ENCODE peak calls at places on chromosomes 6 and 20, in six cellular contexts. B, J, Q, U, R and F are unnamed samples. For H3K9me3, the result is how much of the 10 kb centered on the place peaks cover.

GRCh38 chr6:116251568-116252384 is 2.1 kb downstream of the TSPYL4 start:
- DNase-seq in R (no peak), J (no peak), Q (no peak), U (no peak), B (no peak), F (no peak)

GRCh38 chr6:4829089-4829488 is 52.9 kb downstream of the CDYL start:
- DNase-seq in U (no peak), J (no peak), Q (no peak), R (no peak), B (no peak), F (no peak)

GRCh38 chr6:140758169-140758877 is 1374.4 kb upstream of the GJE1 start:
- DNase-seq in J (no peak), U (no peak), B (no peak), Q (no peak), R (no peak), F (no peak)

GRCh38 chr20:46779831-46780230 is 70.4 kb downstream of the SLC2A10 start:
- DNase-seq in R (no peak), U (no peak), B (no peak), J (no peak), Q (no peak), F (no peak)

GRCh38 chr20:21303872-21304586 is 898 bp downstream of the XRN2 start:
- DNase-seq in Q (no peak), B (no peak), J (no peak), R (no peak), U (no peak), F (no peak)

GRCh38 chr20:59242714-59243626 is 57.4 kb upstream of the EDN3 start:
- DNase-seq in R (no peak), U (no peak), B (no peak), Q (no peak), J (no peak), F (no peak)

GRCh38 chr6:73637404-73637803 is 16.4 kb downstream of the SLC17A5 start:
- DNase-seq in Q (no peak), U (no peak), R (no peak), J (no peak), B (no peak), F (no peak)

GRCh38 chr20:58048096-58048702 is 180.3 kb downstream of the ANKRD60 start:
- DNase-seq in J (no peak), Q (peak), U (no peak), B (no peak), R (peak), F (no peak)

GRCh38 chr20:15965165-15965564 is 608.1 kb downstream of the KIF16B start:
- DNase-seq in U (no peak), R (no peak), B (no peak), J (no peak), Q (no peak), F (no peak)

GRCh38 chr6:26536571-26537159 is 1.5 kb upstream of the HMGN4 start:
- DNase-seq in R (peak), B (no peak), U (peak), Q (no peak), J (peak), F (peak)

GRCh38 chr6:2989332-2990178 is 10.1 kb upstream of the NQO2 start:
- DNase-seq in U (peak), J (peak), Q (no peak), B (peak), R (peak), F (peak)

GRCh38 chr20:57316795-57317201 is 12.8 kb upstream of the SPO11 start:
- DNase-seq in B (no peak), U (no peak), R (no peak), J (no peak), Q (no peak), F (no peak)

GRCh38 chr20:17461941-17462340 is 69.2 kb downstream of the BFSP1 start:
- DNase-seq in J (no peak), B (no peak), R (no peak), Q (no peak), U (no peak), F (no peak)
- H3K4me3 ChIP-seq in J (no peak), B (no peak), R (no peak), Q (no peak), U (no peak), F (no peak)

GRCh38 chr20:56222945-56223344 is 25.6 kb upstream of the MC3R start:
- DNase-seq in Q (no peak), U (no peak), B (no peak), J (no peak), R (no peak), F (no peak)
- H3K9me3 ChIP-seq in Q (under half), U (under half), B (under half), J (under half), R (under half), F (under half)

GRCh38 chr20:36541227-36542018 is at the start of gene MYL9:
- DNase-seq in U (no peak), J (no peak), R (no peak), Q (no peak), B (peak), F (no peak)
- H3K4me3 ChIP-seq in U (no peak), J (no peak), R (no peak), Q (peak), B (peak), F (no peak)

GRCh38 chr6:71808865-71809264 is 77.5 kb upstream of the RIMS1 start:
- DNase-seq in R (no peak), Q (no peak), J (no peak), U (no peak), B (no peak), F (no peak)

DNA sequence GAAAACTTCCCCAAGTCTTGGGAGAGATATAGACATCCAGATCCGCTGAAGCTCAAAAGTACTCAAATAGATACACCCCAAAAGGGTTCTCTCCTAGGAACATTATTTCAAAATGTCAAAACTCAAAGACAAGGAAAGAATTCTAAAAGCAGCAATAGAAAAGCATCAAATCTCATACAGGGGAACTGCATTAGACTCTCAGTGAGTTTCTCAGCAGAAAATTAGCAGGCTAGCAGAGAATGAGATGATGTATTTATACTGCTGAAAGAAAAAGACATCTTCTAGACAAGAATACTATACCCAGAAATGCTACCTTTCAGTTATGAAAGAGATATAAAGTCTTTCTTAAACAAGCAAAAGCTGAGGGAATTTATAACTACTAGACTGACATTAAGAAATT is 75.5 kb upstream of the RIMS1 start:
- DNase-seq in Q (no peak), R (no peak), J (no peak), U (no peak), B (no peak), F (no peak)
- H3K9me3 ChIP-seq in Q (under half), R (under half), J (under half), U (under half), B (under half), F (under half)

DNA sequence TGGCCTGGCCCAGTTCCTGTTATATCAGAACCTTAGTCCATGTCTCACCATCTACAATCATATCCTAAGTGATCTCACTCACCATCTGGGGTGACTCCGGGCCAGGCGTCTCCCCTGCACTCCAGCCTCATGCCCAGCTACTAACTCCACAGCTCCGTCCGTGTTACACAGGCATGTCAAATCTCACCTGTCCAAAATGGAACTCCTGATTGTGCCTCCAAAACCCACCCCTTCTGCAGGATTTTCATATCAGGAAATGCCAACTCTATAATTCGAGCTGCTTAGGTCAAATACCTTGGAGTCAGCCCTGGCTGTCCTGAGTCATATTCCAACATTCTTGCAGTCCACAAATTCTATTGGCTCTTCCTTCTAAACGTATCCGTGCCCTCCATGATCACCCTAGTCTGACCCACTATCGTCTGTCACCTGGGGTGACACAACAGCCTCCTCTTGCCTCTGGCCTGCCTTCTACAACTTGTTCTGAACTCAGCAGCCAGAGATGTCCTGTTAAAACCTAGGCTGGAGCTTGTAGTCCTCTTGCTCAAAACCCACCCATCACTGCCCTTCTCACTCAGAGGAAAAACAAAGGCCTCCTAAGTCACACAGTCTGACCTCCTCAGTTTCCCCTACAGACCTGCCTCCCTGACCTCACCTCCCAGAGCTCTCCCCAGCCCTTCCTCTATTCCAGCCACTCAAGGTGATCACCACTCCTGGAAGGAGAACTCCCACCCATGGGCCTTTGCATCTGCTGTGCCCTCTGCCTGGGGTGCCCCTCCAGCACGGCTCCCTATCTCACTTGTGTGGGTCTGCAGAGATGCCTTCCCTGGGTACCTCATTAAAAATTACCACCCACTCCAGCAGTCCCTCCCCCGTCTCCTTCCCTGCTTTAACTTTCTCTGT is 85.3 kb upstream of the SIRPA start:
- DNase-seq in R (no peak), J (no peak), U (no peak), B (no peak), Q (peak), F (no peak)
- H3K4me3 ChIP-seq in R (no peak), J (no peak), U (no peak), B (no peak), Q (peak), F (no peak)

GRCh38 chr6:145729887-145730286 is 5.4 kb downstream of the EPM2A start:
- DNase-seq in B (no peak), R (no peak), Q (no peak), J (no peak), U (no peak), F (no peak)

GRCh38 chr6:145732788-145733187 is 2.5 kb downstream of the EPM2A start:
- DNase-seq in J (no peak), Q (no peak), U (no peak), B (no peak), R (no peak), F (no peak)

GRCh38 chr6:145731432-145731831 is 3.9 kb downstream of the EPM2A start:
- DNase-seq in R (no peak), Q (no peak), J (no peak), U (no peak), B (no peak), F (no peak)

GRCh38 chr6:145727817-145728388 is 7.4 kb downstream of the EPM2A start:
- DNase-seq in J (no peak), B (no peak), U (no peak), R (no peak), Q (no peak), F (no peak)

DNA sequence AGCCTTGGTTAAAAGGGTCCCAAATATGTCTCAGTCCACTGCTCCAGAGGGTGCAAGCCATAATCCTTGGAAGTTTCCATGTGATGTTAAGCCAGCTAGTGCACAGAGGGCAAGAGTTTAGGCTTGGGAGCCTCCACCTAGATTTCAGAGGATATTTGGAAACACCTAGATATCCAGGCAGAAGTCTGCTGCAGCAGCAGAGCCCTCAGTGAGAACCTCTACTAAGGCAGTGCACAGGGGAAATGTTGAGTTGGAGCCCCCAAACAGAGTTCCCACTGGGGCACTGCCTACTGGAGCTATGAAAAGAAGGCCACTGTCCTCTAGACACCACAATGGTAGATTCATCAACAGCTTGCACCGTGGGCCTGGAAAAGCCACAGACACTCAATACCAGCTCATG is 6.3 kb downstream of the EPM2A start:
- DNase-seq in B (no peak), R (no peak), U (no peak), J (no peak), Q (no peak), F (no peak)
- H3K9me3 ChIP-seq in B (under half), R (under half), U (under half), J (under half), Q (under half), F (under half)

GRCh38 chr6:37168163-37168758 is 1.7 kb upstream of the PIM1 start:
- DNase-seq in J (no peak), U (no peak), B (no peak), R (no peak), Q (no peak), F (no peak)
- H3K4me3 ChIP-seq in J (no peak), U (no peak), B (no peak), R (no peak), Q (no peak), F (no peak)

DNA sequence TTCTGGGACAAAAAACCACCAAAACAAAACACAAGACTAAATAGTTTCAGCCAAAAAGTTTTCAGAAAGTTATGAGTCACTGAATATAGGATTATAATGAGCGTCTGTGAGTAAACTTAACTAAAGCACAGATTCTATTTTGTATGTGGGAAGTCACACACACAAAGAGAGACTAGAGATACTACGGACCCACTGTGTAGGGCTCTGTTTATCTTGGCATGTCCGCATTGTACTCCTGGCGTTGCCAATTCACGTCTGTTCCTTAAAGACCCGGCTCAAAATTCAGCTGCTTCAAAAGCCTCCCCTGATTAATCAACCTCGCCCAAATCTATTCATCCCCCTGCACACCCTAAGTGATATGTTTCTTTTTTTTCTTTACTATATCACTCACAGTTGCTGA is 26.3 kb upstream of the SMOC2 start:
- DNase-seq in R (no peak), B (no peak), J (no peak), U (no peak), Q (no peak), F (no peak)
- H3K9me3 ChIP-seq in R (under half), B (under half), J (under half), U (under half), Q (under half), F (under half)

DNA sequence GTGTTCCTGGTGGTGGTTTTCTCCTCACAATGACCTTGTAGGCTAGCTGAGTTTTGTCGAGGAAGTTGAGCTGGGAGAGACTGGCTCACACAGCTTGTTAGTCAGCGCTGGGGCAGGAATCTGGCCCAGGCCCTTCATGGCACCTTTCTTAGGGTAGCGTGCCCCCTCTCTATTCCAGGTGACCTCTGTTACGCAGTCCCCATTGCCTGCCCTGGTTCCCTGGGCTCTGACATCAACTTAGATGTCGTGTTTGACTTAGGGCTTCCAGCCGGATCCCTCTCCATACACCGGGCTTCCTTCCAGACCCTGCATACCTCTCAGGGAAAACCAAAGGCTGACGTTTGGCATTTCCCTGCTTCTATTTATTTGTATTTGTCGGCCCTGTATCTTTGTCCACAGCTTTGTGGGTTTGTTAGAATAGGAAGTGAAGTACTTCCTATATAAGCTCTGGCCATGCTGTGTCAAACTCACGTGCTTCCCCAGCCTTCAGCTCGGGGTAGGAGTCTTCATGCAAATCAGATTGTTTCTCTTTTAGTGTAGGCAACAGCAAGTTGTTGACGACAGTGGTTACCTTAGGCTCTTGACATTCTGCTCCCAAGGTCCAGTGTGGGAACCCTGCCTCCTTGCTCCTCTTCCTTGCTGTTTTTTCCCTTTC is 12.8 kb downstream of the IGF2R start:
- DNase-seq in B (peak), R (no peak), U (peak), J (peak), Q (no peak), F (peak)
- H3K4me3 ChIP-seq in B (no peak), R (no peak), U (peak), J (peak), Q (no peak), F (peak)

GRCh38 chr6:87259791-87260190 is 62.6 kb upstream of the SMIM8 start:
- DNase-seq in B (no peak), U (no peak), Q (no peak), R (no peak), J (no peak), F (no peak)
- H3K9me3 ChIP-seq in B (under half), U (under half), Q (under half), R (under half), J (under half), F (under half)